ENCODE peak calls at places on chromosomes 16 and 17, in ten cellular contexts. O is GM12891, W is IMR-90, E is H54, B is A549, X is breast epithelium, P is heart left ventricle, C is lower leg skin, F is right lobe of liver, Z is esophagus muscularis mucosa. R is an unnamed sample.
A peak's percentile ranks its signal among the peaks of the same experiment; 100 is the strongest.

GRCh38 chr17:65039349-65039988 is 17.1 kb downstream of the GNA13 start:
- DNase-seq in F (no peak), C (no peak), X (no peak), E (no peak), Z (no peak), O (no peak), W (no peak), B (no peak), P (no peak), R (no peak)

GRCh38 chr16:5633845-5634440 is 536.3 kb upstream of the EEF2KMT start:
- DNase-seq in O (no peak), E (peak; percentile 12), W (peak; percentile 4), B (peak; percentile 51), P (no peak), Z (no peak), X (no peak), F (no peak), C (no peak), R (no peak)

GRCh38 chr17:28916302-28916934 is 13.5 kb upstream of the DHRS13 start:
- DNase-seq in O (no peak), Z (no peak), W (peak; percentile 43), E (no peak), C (no peak), P (peak; percentile 44), F (no peak), B (peak; percentile 61), X (no peak), R (peak; percentile 60)

GRCh38 chr16:48444574-48444973 is 59.4 kb upstream of the SIAH1 start:
- DNase-seq in W (peak; percentile 94), B (peak; percentile 77), Z (no peak), X (no peak), O (no peak), C (no peak), E (peak; percentile 70), F (no peak), P (peak; percentile 46), R (no peak)

GRCh38 chr16:48330133-48330846 is 54.9 kb downstream of the SIAH1 start:
- DNase-seq in O (no peak), B (no peak), P (no peak), W (peak; percentile 37), Z (no peak), E (no peak), X (no peak), F (no peak), C (no peak), R (no peak)

GRCh38 chr17:9185688-9186289 is 164.5 kb downstream of the NTN1 start:
- DNase-seq in E (no peak), X (no peak), F (no peak), W (no peak), O (no peak), C (no peak), B (no peak), Z (no peak), P (no peak), R (no peak)

GRCh38 chr16:49556252-49557069 is 182.9 kb downstream of the C16orf78 start:
- DNase-seq in O (no peak), C (no peak), F (no peak), W (peak; percentile 35), Z (no peak), B (peak; percentile 31), P (no peak), X (no peak), E (peak; percentile 15), R (no peak)

GRCh38 chr16:84246679-84247077 is 6.9 kb upstream of the KCNG4 start:
- DNase-seq in E (no peak), P (no peak), W (no peak), Z (no peak), F (no peak), C (no peak), X (no peak), B (no peak), O (no peak), R (no peak)

GRCh38 chr17:57243171-57243622 is 13.1 kb upstream of the MSI2 start:
- DNase-seq in W (peak; percentile 60), P (peak; percentile 60), Z (no peak), E (peak; percentile 74), B (peak; percentile 77), F (peak; percentile 72), C (peak; percentile 47), X (peak; percentile 66), O (peak; percentile 53), R (peak; percentile 73)

GRCh38 chr17:59154721-59155438 is at the start of gene SKA2:
- DNase-seq in O (peak; percentile 50), C (peak; percentile 97), B (peak; percentile 100), W (no peak), P (peak; percentile 98), F (peak; percentile 96), X (peak; percentile 95), E (peak; percentile 68), Z (peak; percentile 99), R (peak; percentile 97)
- TF ChIP-seq POLR2A in O (no peak), C (no peak), B (peak; percentile 36), W (peak; percentile 9), P (no peak), F (no peak), X (no peak), E (peak; percentile 51), Z (no peak), R (no peak)

GRCh38 chr16:70391881-70392481 is 45.3 kb downstream of the DDX19A start:
- DNase-seq in C (peak; percentile 90), E (peak; percentile 63), X (no peak), W (peak; percentile 70), P (peak; percentile 59), B (peak; percentile 28), Z (no peak), O (no peak), F (no peak), R (no peak)

GRCh38 chr16:70392606-70393005 is 45.9 kb downstream of the DDX19A start:
- DNase-seq in C (no peak), W (no peak), P (no peak), X (no peak), F (no peak), Z (no peak), O (no peak), B (no peak), E (no peak), R (no peak)

GRCh38 chr16:70388281-70388680 is 41.6 kb downstream of the DDX19A start:
- DNase-seq in F (no peak), B (no peak), W (no peak), O (no peak), E (no peak), X (no peak), Z (no peak), C (no peak), P (no peak), R (no peak)

GRCh38 chr16:70391446-70391845 is 44.7 kb downstream of the DDX19A start:
- DNase-seq in W (no peak), B (no peak), X (no peak), F (no peak), P (no peak), E (no peak), C (no peak), Z (no peak), O (no peak), R (no peak)

GRCh38 chr16:70390774-70391173 is 44.1 kb downstream of the DDX19A start:
- DNase-seq in Z (no peak), C (peak; percentile 33), W (no peak), O (no peak), P (no peak), F (no peak), B (no peak), X (no peak), E (no peak), R (no peak)
- TF ChIP-seq POLR2A in Z (no peak), C (no peak), W (no peak), O (no peak), P (no peak), F (no peak), B (no peak), X (no peak), E (no peak), R (no peak)

GRCh38 chr16:23694707-23695373 is 16.2 kb downstream of the PLK1 start:
- DNase-seq in F (no peak), P (no peak), O (no peak), B (no peak), C (no peak), E (no peak), Z (no peak), X (no peak), W (peak; percentile 38), R (no peak)

GRCh38 chr16:23692190-23692837 is 13.6 kb downstream of the PLK1 start:
- DNase-seq in C (no peak), P (no peak), F (no peak), E (no peak), O (no peak), W (no peak), Z (no peak), B (no peak), X (no peak), R (no peak)

GRCh38 chr16:23690771-23691482 is 12.2 kb downstream of the PLK1 start:
- DNase-seq in O (no peak), F (no peak), B (no peak), P (no peak), C (no peak), W (no peak), Z (no peak), X (no peak), E (no peak), R (no peak)

GRCh38 chr16:23689442-23690187 is 10.9 kb downstream of the PLK1 start:
- DNase-seq in F (no peak), O (no peak), Z (no peak), W (no peak), X (no peak), E (no peak), B (no peak), P (no peak), C (no peak), R (no peak)

DNA sequence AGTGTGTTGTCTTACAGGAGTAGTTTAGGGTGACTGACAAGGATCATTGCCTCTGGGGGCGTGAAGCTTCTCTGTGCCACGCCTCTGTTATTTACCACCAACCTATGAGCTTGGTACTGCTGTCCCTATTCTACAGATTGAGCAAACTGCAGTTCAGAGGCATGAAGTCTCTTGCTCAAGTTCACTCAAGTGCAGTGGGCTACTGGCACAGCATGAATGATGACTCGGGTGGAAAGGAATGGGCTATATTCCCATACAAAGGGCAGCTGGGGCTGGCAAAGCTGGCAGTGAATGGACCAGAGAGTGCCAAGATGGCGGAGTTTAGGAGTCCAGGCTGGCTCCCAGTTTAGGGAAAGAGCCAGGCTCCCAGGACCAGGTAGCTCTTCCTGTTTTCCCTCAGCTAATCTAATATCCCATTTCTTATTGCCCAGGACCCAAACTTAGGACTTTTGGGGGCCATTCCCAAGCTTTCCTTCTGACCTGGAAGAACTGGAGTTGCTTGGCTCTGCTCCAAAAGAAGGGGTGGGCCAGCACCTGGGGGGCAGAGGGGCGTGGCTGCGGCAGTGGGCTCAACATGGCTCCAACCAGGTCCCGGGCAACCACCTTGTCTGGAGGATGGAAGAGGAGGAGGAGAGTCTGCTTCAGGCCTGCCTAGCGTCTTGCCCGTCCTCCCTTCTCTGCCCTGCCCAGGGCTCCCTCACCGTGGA is 12.9 kb downstream of the PLK1 start:
- DNase-seq in C (no peak), X (no peak), E (peak; percentile 64), F (no peak), Z (no peak), B (peak; percentile 25), W (no peak), O (no peak), P (no peak), R (no peak)
- TF ChIP-seq POLR2A in C (no peak), X (no peak), E (no peak), F (no peak), Z (no peak), B (no peak), W (no peak), O (no peak), P (no peak), R (no peak)

DNA sequence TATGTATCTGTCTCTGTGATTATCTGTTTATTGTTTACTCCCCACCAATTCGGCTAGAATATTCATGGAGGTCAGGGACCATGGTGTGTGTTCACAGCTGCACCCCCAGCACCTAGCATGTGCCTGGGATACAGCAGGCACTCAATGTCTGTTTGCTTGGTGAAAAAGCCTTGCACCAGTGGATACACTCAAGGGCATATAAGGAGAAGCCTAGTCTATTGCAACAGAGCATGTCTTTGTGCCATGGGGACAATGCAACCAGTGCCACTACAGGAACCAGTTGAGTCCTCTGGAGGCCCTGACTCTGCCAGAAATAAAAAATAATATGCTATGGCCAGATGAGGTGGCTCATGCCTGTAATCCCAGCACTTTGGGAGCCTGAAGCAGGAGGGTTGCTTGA is 93.6 kb downstream of the NDE1 start:
- DNase-seq in X (no peak), O (no peak), B (no peak), P (no peak), F (no peak), W (no peak), E (no peak), C (no peak), Z (no peak), R (no peak)
- TF ChIP-seq POLR2A in X (no peak), O (no peak), B (no peak), P (no peak), F (no peak), W (no peak), E (no peak), C (no peak), Z (no peak), R (no peak)